ENCODE peak calls at places on chromosomes 11 and 22, in ten cellular contexts. I is T47D; P is thoracic aorta; B is stimulated activated CD8-positive, alpha-beta memory T cell treated with anti-CD3 and anti-CD28 coated beads, Interleukin-15, amount 100 ng/mL, for 48 hours; F is fibroblast of mammary gland; E is fibroblast of the aortic adventitia; Z is activated T-cell treated with anti-CD3 and anti-CD28 coated beads for 1 hour; K is NCI-H1092; A is putamen; V is activated CD4-positive, alpha-beta T cell treated with anti-CD3 and anti-CD28 coated beads for 24 hours. C is an unnamed sample.

GRCh38 chr22:32564170-32565001 is 89.8 kb downstream of the FBXO7 start:
- DNase-seq in Z (no peak), K (no peak), V (no peak), P (no peak), A (no peak), B (no peak), I (no peak), E (peak; percentile 61), F (peak; percentile 80), C (peak; percentile 60)

GRCh38 chr11:69918231-69918937 is 99.2 kb upstream of the FGF3 start:
- DNase-seq in A (no peak), B (no peak), E (no peak), P (peak; percentile 41), V (no peak), K (no peak), F (no peak), Z (no peak), I (no peak), C (no peak)

GRCh38 chr22:46113110-46113909 is 37.0 kb upstream of the PPARA start:
- DNase-seq in P (no peak), I (no peak), K (no peak), Z (no peak), F (peak; percentile 10), B (no peak), V (no peak), A (no peak), E (no peak), C (peak; percentile 14)

GRCh38 chr11:73403541-73403940 is 27.3 kb downstream of the RELT start:
- DNase-seq in Z (no peak), I (no peak), A (no peak), F (no peak), P (no peak), E (no peak), V (no peak), K (no peak), B (no peak), C (no peak)

GRCh38 chr22:29071261-29072045 is 1.4 kb upstream of the KREMEN1 start:
- DNase-seq in A (no peak), V (peak; percentile 23), B (peak; percentile 24), K (no peak), Z (no peak), E (peak; percentile 36), P (no peak), F (no peak), I (no peak), C (no peak)

GRCh38 chr11:108967571-108967970 is 302.7 kb downstream of the DDX10 start:
- DNase-seq in A (no peak), B (no peak), K (peak; percentile 29), V (no peak), I (peak; percentile 5), P (peak; percentile 13), E (peak; percentile 87), Z (no peak), F (no peak), C (peak; percentile 86)

GRCh38 chr11:19258651-19259230 is 18.0 kb upstream of the E2F8 start:
- DNase-seq in P (no peak), V (no peak), E (no peak), I (no peak), Z (no peak), F (no peak), B (no peak), K (no peak), A (no peak), C (no peak)

GRCh38 chr11:61513143-61513740 is 4.7 kb downstream of the LRRC10B start:
- DNase-seq in P (no peak), E (no peak), Z (no peak), F (no peak), I (no peak), K (no peak), V (no peak), A (no peak), B (no peak), C (no peak)

GRCh38 chr22:46054091-46054877 is 77.3 kb upstream of the WNT7B start:
- DNase-seq in F (peak; percentile 83), A (peak; percentile 91), K (no peak), I (no peak), B (no peak), E (peak; percentile 85), Z (no peak), P (no peak), V (no peak), C (peak; percentile 90)

GRCh38 chr11:72617080-72617744 is 57.0 kb downstream of the PDE2A start:
- DNase-seq in P (no peak), B (no peak), I (no peak), V (no peak), E (peak; percentile 33), Z (no peak), F (peak; percentile 13), K (no peak), A (no peak), C (no peak)

GRCh38 chr22:48975252-48975780 is 852.4 kb downstream of the BRD1 start:
- DNase-seq in A (no peak), P (no peak), F (no peak), K (no peak), I (no peak), E (no peak), Z (no peak), V (no peak), B (no peak), C (no peak)

GRCh38 chr22:31585161-31585859 is 76.7 kb downstream of the PISD start:
- DNase-seq in K (no peak), P (no peak), A (no peak), E (peak; percentile 73), V (no peak), I (no peak), B (no peak), Z (no peak), F (peak; percentile 78), C (peak; percentile 89)

GRCh38 chr22:16917144-16918003 is 90.6 kb downstream of the GAB4 start:
- DNase-seq in V (peak; percentile 65), E (peak; percentile 34), P (no peak), A (peak; percentile 52), B (peak; percentile 26), I (peak; percentile 58), K (peak; percentile 75), F (peak; percentile 59), Z (peak; percentile 40), C (peak; percentile 12)

GRCh38 chr11:7245341-7245740 is 6.4 kb upstream of the SYT9 start:
- DNase-seq in E (no peak), Z (no peak), F (no peak), K (no peak), B (no peak), A (no peak), V (no peak), P (no peak), I (no peak), C (no peak)

GRCh38 chr11:17572359-17572690 is 25.3 kb downstream of the OTOG start:
- DNase-seq in B (no peak), A (no peak), V (no peak), Z (no peak), K (no peak), P (no peak), F (no peak), I (no peak), E (no peak), C (no peak)

GRCh38 chr22:28442951-28443876 is 236.4 kb downstream of the TTC28 start:
- DNase-seq in K (no peak), B (no peak), P (peak; percentile 13), E (peak; percentile 80), F (peak; percentile 75), Z (peak; percentile 13), A (peak; percentile 78), V (no peak), I (no peak), C (peak; percentile 76)

GRCh38 chr11:10181811-10182210 is 112.2 kb downstream of the SBF2 start:
- DNase-seq in Z (no peak), V (no peak), K (no peak), P (no peak), E (peak; percentile 59), F (peak; percentile 59), B (no peak), I (no peak), A (no peak), C (peak; percentile 53)

GRCh38 chr11:69100454-69101099 is 51.8 kb downstream of the TPCN2 start:
- DNase-seq in Z (no peak), B (no peak), P (no peak), K (no peak), A (no peak), F (no peak), V (no peak), I (no peak), E (no peak), C (no peak)

GRCh38 chr11:113773092-113773415 is 438 bp downstream of the ZW10 start:
- DNase-seq in E (peak; percentile 24), K (no peak), P (no peak), B (no peak), Z (no peak), A (no peak), F (peak; percentile 25), V (no peak), I (no peak), C (peak; percentile 11)

GRCh38 chr11:19455731-19456130 is 215.0 kb upstream of the E2F8 start:
- DNase-seq in V (no peak), F (peak; percentile 52), A (no peak), I (no peak), B (no peak), P (no peak), Z (no peak), E (peak; percentile 45), K (no peak), C (peak; percentile 62)

GRCh38 chr11:12263141-12263693 is 114.2 kb upstream of the PARVA start:
- DNase-seq in K (no peak), A (no peak), E (peak; percentile 68), P (no peak), B (no peak), I (no peak), V (no peak), Z (no peak), F (no peak), C (no peak)

GRCh38 chr22:19448076-19448607 is 631 bp upstream of the C22orf39 start:
- DNase-seq in B (no peak), Z (no peak), I (peak; percentile 22), K (peak; percentile 84), E (peak; percentile 65), V (no peak), A (peak; percentile 42), F (peak; percentile 93), P (no peak), C (peak; percentile 80)

GRCh38 chr11:125170406-125171031 is 6.0 kb downstream of the PKNOX2 start:
- DNase-seq in P (no peak), Z (no peak), F (peak; percentile 68), K (no peak), V (no peak), I (no peak), B (no peak), A (no peak), E (peak; percentile 97), C (peak; percentile 36)

GRCh38 chr22:47015589-47016178 is 253.2 kb downstream of the TBC1D22A start:
- DNase-seq in V (no peak), E (no peak), F (no peak), I (no peak), A (no peak), Z (no peak), B (no peak), P (no peak), K (no peak), C (no peak)

GRCh38 chr11:120710354-120711187 is 199.0 kb downstream of the GRIK4 start:
- DNase-seq in B (no peak), I (no peak), Z (no peak), V (no peak), K (no peak), E (peak; percentile 83), F (peak; percentile 87), P (no peak), A (peak; percentile 68), C (peak; percentile 78)

GRCh38 chr11:12045914-12046635 is 37.6 kb upstream of the DKK3 start:
- DNase-seq in K (no peak), B (no peak), V (no peak), F (peak; percentile 35), I (no peak), P (no peak), E (no peak), A (no peak), Z (no peak), C (no peak)

GRCh38 chr11:57786436-57786835 is 24.8 kb downstream of the CTNND1 start:
- DNase-seq in V (no peak), B (no peak), K (no peak), A (no peak), F (no peak), P (no peak), I (no peak), E (no peak), Z (no peak), C (no peak)

GRCh38 chr22:39567135-39567946 is 3.2 kb upstream of the CACNA1I start:
- DNase-seq in P (no peak), A (no peak), B (no peak), E (no peak), Z (peak; percentile 37), I (no peak), F (no peak), K (no peak), V (peak; percentile 20), C (no peak)